ENCODE peak calls at places on chromosome 7, in four cellular contexts. N is HepG2, X is K562, U is GM12878. B is an unnamed sample.

GRCh38 chr7:131625817-131626372 is 69.5 kb upstream of the PODXL start:
- DNase-seq in U (no peak), N (no peak), X (no peak), B (no peak)

GRCh38 chr7:23012797-23013714 is 874 bp downstream of the HYCC1 start:
- DNase-seq in N (peak; percentile 14), U (no peak), X (peak; percentile 36), B (peak; percentile 26)

GRCh38 chr7:23593706-23594105 is 3.5 kb upstream of the CCDC126 start:
- DNase-seq in U (no peak), N (no peak), X (no peak), B (no peak)

GRCh38 chr7:40682696-40683095 is 547.9 kb downstream of the SUGCT start:
- DNase-seq in X (no peak), N (no peak), U (no peak), B (no peak)

GRCh38 chr7:5532520-5533335 is 109.1 kb upstream of the TNRC18 start:
- DNase-seq in N (peak; percentile 66), X (peak; percentile 77), U (peak; percentile 82), B (no peak)

GRCh38 chr7:47482013-47482761 is 99.7 kb downstream of the TNS3 start:
- DNase-seq in X (peak; percentile 56), U (no peak), N (no peak), B (no peak)

GRCh38 chr7:36055207-36055606 is 97.8 kb upstream of the EEPD1 start:
- DNase-seq in U (no peak), X (no peak), N (no peak), B (no peak)

GRCh38 chr7:67913604-67914003 is 917.0 kb downstream of the TYW1 start:
- DNase-seq in U (no peak), N (no peak), X (no peak), B (no peak)

GRCh38 chr7:130918129-130919052 is 184.4 kb upstream of the KLF14 start:
- DNase-seq in U (no peak), N (no peak), X (no peak), B (no peak)

GRCh38 chr7:73976761-73977625 is 51.0 kb upstream of the ELN start:
- DNase-seq in X (no peak), N (no peak), U (no peak), B (no peak)

GRCh38 chr7:17626215-17626614 is 314.1 kb downstream of the SNX13 start:
- DNase-seq in N (no peak), U (no peak), X (no peak), B (no peak)

GRCh38 chr7:126778101-126778500 is 474.6 kb downstream of the GRM8 start:
- DNase-seq in X (no peak), N (no peak), U (no peak), B (no peak)

GRCh38 chr7:134473861-134474291 is 15.0 kb upstream of the AKR1B1 start:
- DNase-seq in N (no peak), X (no peak), U (no peak), B (no peak)

GRCh38 chr7:1049006-1049741 is 4.8 kb downstream of the GPR146 start:
- DNase-seq in U (no peak), X (no peak), N (no peak), B (no peak)

GRCh38 chr7:94434031-94434430 is 39.3 kb downstream of the COL1A2 start:
- DNase-seq in N (no peak), U (no peak), X (no peak), B (no peak)

GRCh38 chr7:30920021-30920583 is 8.4 kb downstream of the AQP1 start:
- DNase-seq in U (no peak), X (no peak), N (no peak), B (no peak)

GRCh38 chr7:134842062-134842461 is 62.6 kb downstream of the CALD1 start:
- DNase-seq in U (no peak), N (no peak), X (no peak), B (no peak)

GRCh38 chr7:75534727-75535307 is 42.7 kb downstream of the SPDYE5 start:
- DNase-seq in U (peak; percentile 35), X (peak; percentile 45), N (no peak), B (no peak)

GRCh38 chr7:39501358-39501757 is 64.8 kb upstream of the YAE1 start:
- DNase-seq in N (no peak), X (no peak), U (no peak), B (no peak)

GRCh38 chr7:104137971-104138370 is 69.8 kb downstream of the ORC5 start:
- DNase-seq in N (no peak), U (no peak), X (no peak), B (no peak)

GRCh38 chr7:154255324-154255723 is 203.1 kb downstream of the DPP6 start:
- DNase-seq in X (no peak), U (no peak), N (no peak), B (no peak)

GRCh38 chr7:140229591-140230516 is 53.1 kb upstream of the KDM7A start:
- DNase-seq in N (peak; percentile 99), U (no peak), X (no peak), B (no peak)

GRCh38 chr7:105672820-105673219 is 91.5 kb upstream of the EFCAB10 start:
- DNase-seq in X (no peak), N (no peak), U (no peak), B (no peak)

GRCh38 chr7:27122075-27122910 is 8.3 kb downstream of the HOXA4 start:
- DNase-seq in U (no peak), N (peak; percentile 94), X (no peak), B (no peak)

GRCh38 chr7:90624128-90624980 is 28.2 kb downstream of the CDK14 start:
- DNase-seq in N (no peak), U (no peak), X (no peak), B (no peak)

GRCh38 chr7:768881-769504 is 41.9 kb upstream of the PRKAR1B start:
- DNase-seq in U (no peak), X (peak; percentile 32), N (no peak), B (no peak)

GRCh38 chr7:45573636-45574470 is at the start of gene ADCY1:
- DNase-seq in X (peak; percentile 61), N (no peak), U (no peak), B (peak; percentile 78)

GRCh38 chr7:46202379-46202778 is 281.3 kb upstream of the IGFBP3 start:
- DNase-seq in N (no peak), U (no peak), X (no peak), B (no peak)

GRCh38 chr7:135341049-135341448 is 107.4 kb downstream of the STRA8 start:
- DNase-seq in N (peak; percentile 59), X (no peak), U (no peak), B (no peak)

GRCh38 chr7:81294897-81295515 is 376.2 kb upstream of the SEMA3C start:
- DNase-seq in N (no peak), X (no peak), U (no peak), B (no peak)

GRCh38 chr7:112481833-112482669 is 1.3 kb downstream of the LSMEM1 start:
- DNase-seq in U (no peak), X (peak; percentile 50), N (no peak), B (no peak)

GRCh38 chr7:100219271-100219737 is 445 bp upstream of the PVRIG start:
- DNase-seq in N (no peak), X (no peak), U (no peak), B (no peak)
- TF ChIP-seq TARDBP in N (no peak), X (no peak), U (no peak), B (no peak)

DNA sequence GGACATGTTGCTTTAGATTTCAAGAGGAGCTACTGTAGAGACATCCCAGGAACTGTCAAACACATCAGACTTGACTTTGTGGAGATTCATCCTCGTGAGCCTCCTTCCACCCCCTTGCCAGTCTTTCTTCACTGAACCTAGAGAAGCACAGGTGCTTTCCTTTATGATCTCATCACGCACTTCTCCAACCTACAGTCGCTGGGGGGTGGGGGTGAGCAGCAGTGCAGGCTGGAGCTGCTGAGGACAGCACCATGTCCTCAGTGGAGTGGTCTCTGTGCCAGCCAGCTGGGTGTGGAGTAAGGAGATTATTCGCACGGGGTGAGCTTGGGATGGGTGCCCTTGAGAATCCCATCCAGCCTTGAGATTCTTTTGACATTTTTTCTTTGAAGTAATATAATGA is 88.1 kb downstream of the VOPP1 start:
- DNase-seq in U (no peak), N (no peak), X (no peak), B (no peak)
- TF ChIP-seq TARDBP in U (no peak), N (no peak), X (no peak), B (no peak)

GRCh38 chr7:150756858-150757257 is 19.6 kb downstream of the GIMAP5 start:
- DNase-seq in X (peak; percentile 31), N (no peak), U (no peak), B (no peak)
- TF ChIP-seq TARDBP in X (no peak), N (no peak), U (no peak), B (no peak)

DNA sequence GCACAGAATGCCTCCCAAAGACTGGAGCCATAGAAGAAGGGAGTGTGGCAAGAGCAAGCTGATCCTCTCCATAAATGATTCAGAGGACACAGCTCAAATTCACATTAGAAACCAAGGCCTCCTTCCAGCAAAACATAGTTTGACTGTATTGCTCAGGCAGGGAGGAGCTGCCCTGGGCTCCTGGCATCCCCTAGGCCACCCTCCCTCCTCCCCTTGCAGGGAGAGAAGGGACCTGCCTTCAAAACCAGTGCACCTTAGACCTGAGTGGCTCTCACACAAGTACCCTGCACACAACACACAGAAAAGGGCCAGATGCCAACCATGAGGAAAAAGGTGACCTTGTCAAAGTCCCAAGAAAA is 64.7 kb downstream of the CREB3L2 start:
- DNase-seq in X (no peak), U (no peak), N (no peak), B (no peak)
- TF ChIP-seq TARDBP in X (no peak), U (no peak), N (no peak), B (no peak)